ENCODE peak calls at places on chromosomes 6 and 20, in nine cellular contexts. L is sigmoid colon; E is A549; Y is naive thymus-derived CD4-positive, alpha-beta T cell; D is fibroblast of pulmonary artery; Z is HFF-Myc; K is GM12865; J is CD8-positive, alpha-beta memory T cell; I is fibroblast of lung. G is an unnamed sample.

GRCh38 chr6:36818741-36819140 is 20.5 kb downstream of the CPNE5 start:
- DNase-seq in L (no peak), E (no peak), Y (no peak), D (no peak), Z (no peak), K (no peak), J (no peak), I (no peak), G (no peak)

GRCh38 chr6:110537208-110538123 is 61.1 kb upstream of the SLC22A16 start:
- DNase-seq in L (no peak), E (peak; percentile 70), Y (no peak), D (peak; percentile 98), Z (peak; percentile 84), K (no peak), J (no peak), I (peak; percentile 96), G (peak; percentile 93)

GRCh38 chr6:134098276-134098675 is 45.9 kb upstream of the SLC2A12 start:
- DNase-seq in L (no peak), E (no peak), Y (no peak), D (no peak), Z (no peak), K (no peak), J (no peak), I (no peak), G (no peak)

GRCh38 chr6:52089758-52090348 is 2.4 kb upstream of the PKHD1 start:
- DNase-seq in L (no peak), E (no peak), Y (no peak), D (no peak), Z (no peak), K (no peak), J (no peak), I (no peak), G (no peak)

GRCh38 chr20:3084283-3084985 is at the start of gene AVP:
- DNase-seq in L (no peak), E (no peak), Y (no peak), D (no peak), Z (no peak), K (no peak), J (no peak), I (no peak), G (no peak)

GRCh38 chr6:133201231-133201630 is 39.9 kb upstream of the EYA4 start:
- DNase-seq in L (no peak), E (no peak), Y (no peak), D (no peak), Z (no peak), K (no peak), J (no peak), I (no peak), G (no peak)

GRCh38 chr20:51121901-51122412 is 99.0 kb upstream of the KCNG1 start:
- DNase-seq in L (peak; percentile 34), E (peak; percentile 43), Y (no peak), D (no peak), Z (no peak), K (no peak), J (no peak), I (peak; percentile 29), G (peak; percentile 27)

GRCh38 chr6:109787312-109787711 is 96.2 kb downstream of the FIG4 start:
- DNase-seq in L (no peak), E (no peak), Y (no peak), D (no peak), Z (no peak), K (no peak), J (no peak), I (no peak), G (no peak)

GRCh38 chr20:49573900-49574416 is 6.0 kb upstream of the PTGIS start:
- DNase-seq in L (peak; percentile 73), E (no peak), Y (no peak), D (no peak), Z (no peak), K (no peak), J (no peak), I (peak; percentile 90), G (no peak)

GRCh38 chr20:23341073-23341472 is 9.5 kb upstream of the NXT1 start:
- DNase-seq in L (no peak), E (no peak), Y (no peak), D (no peak), Z (no peak), K (peak; percentile 62), J (no peak), I (no peak), G (no peak)

GRCh38 chr6:13383280-13384163 is 55.2 kb upstream of the TBC1D7 start:
- DNase-seq in L (no peak), E (peak; percentile 29), Y (no peak), D (peak; percentile 76), Z (no peak), K (peak; percentile 89), J (peak; percentile 52), I (peak; percentile 48), G (no peak)

GRCh38 chr20:13430346-13431002 is 208.3 kb downstream of the TASP1 start:
- DNase-seq in L (no peak), E (peak; percentile 35), Y (no peak), D (no peak), Z (no peak), K (peak; percentile 60), J (no peak), I (peak; percentile 85), G (no peak)

GRCh38 chr6:137283940-137284910 is 65.0 kb upstream of the IFNGR1 start:
- DNase-seq in L (no peak), E (no peak), Y (no peak), D (no peak), Z (no peak), K (peak; percentile 84), J (no peak), I (no peak), G (no peak)

GRCh38 chr6:10968776-10969175 is 75.3 kb downstream of the ELOVL2 start:
- DNase-seq in L (no peak), E (no peak), Y (no peak), D (peak; percentile 56), Z (no peak), K (no peak), J (no peak), I (peak; percentile 92), G (peak; percentile 31)
- H3K4me3 ChIP-seq in L (no peak overlapping the region), E (no peak overlapping the region), Y (no peak overlapping the region), D (no peak overlapping the region), Z (no peak overlapping the region), K (no peak overlapping the region), J (no peak overlapping the region), I (no peak overlapping the region), G (no peak overlapping the region)

DNA sequence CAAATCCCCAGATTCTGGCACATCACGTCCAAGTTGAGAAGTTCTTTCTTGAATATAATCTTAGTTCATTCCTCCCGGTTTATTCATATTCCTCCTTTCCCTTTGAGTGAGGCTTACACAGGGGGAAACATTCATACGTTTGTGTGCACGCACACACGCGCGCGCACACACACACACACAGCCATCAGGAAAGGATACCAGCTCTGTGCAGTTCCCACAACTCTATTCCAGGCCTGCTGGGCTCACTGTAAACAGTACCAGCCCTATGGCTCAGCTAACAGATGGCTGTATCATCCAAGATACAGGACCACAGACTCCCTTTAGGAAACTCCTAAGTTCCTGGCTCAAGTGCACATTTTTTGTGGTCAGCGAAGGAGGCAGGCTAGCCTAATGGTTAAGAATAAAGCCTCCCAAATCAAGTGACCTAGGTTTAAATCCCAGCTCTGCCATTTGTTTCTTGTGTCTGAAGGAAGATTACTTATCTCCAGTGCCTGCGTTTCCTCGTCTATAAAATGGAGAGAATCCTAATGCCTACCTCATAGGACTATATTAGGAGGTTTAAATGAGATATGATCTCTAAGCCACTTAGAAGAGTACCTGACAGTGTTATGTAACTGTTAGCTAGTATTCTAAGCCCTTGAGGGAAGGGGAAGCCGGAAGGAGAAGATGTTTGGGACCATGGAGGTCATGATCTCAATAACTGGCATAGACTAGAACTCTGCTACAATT is 3.7 kb upstream of the TAF8 start:
- DNase-seq in L (peak; percentile 61), E (no peak), Y (no peak), D (peak; percentile 77), Z (no peak), K (no peak), J (no peak), I (peak; percentile 55), G (peak; percentile 53)
- H3K4me3 ChIP-seq in L (peak overlapping the region; percentile 78), E (no peak overlapping the region), Y (peak overlapping the region; percentile 98), D (peak overlapping the region; percentile 93), Z (no peak overlapping the region), K (no peak overlapping the region), J (peak overlapping the region; percentile 79), I (peak overlapping the region; percentile 4), G (peak overlapping the region; percentile 71)

GRCh38 chr6:43091020-43091419 is 14.9 kb downstream of the PTK7 start:
- DNase-seq in L (no peak), E (no peak), Y (no peak), D (no peak), Z (no peak), K (no peak), J (no peak), I (no peak), G (no peak)
- H3K4me3 ChIP-seq in L (no peak overlapping the region), E (no peak overlapping the region), Y (no peak overlapping the region), D (no peak overlapping the region), Z (no peak overlapping the region), K (no peak overlapping the region), J (no peak overlapping the region), I (no peak overlapping the region), G (no peak overlapping the region)

GRCh38 chr20:47347661-47348462 is 8.6 kb downstream of the ZMYND8 start:
- DNase-seq in L (no peak), E (no peak), Y (no peak), D (no peak), Z (no peak), K (no peak), J (no peak), I (no peak), G (no peak)

GRCh38 chr20:47348539-47349142 is 7.9 kb downstream of the ZMYND8 start:
- DNase-seq in L (no peak), E (no peak), Y (no peak), D (peak; percentile 49), Z (no peak), K (no peak), J (no peak), I (peak; percentile 73), G (no peak)

GRCh38 chr20:47350691-47351545 is 5.6 kb downstream of the ZMYND8 start:
- DNase-seq in L (no peak), E (no peak), Y (no peak), D (no peak), Z (no peak), K (no peak), J (no peak), I (no peak), G (no peak)

GRCh38 chr20:47350181-47350550 is 6.3 kb downstream of the ZMYND8 start:
- DNase-seq in L (no peak), E (no peak), Y (peak; percentile 38), D (no peak), Z (no peak), K (peak; percentile 54), J (peak; percentile 38), I (no peak), G (no peak)

DNA sequence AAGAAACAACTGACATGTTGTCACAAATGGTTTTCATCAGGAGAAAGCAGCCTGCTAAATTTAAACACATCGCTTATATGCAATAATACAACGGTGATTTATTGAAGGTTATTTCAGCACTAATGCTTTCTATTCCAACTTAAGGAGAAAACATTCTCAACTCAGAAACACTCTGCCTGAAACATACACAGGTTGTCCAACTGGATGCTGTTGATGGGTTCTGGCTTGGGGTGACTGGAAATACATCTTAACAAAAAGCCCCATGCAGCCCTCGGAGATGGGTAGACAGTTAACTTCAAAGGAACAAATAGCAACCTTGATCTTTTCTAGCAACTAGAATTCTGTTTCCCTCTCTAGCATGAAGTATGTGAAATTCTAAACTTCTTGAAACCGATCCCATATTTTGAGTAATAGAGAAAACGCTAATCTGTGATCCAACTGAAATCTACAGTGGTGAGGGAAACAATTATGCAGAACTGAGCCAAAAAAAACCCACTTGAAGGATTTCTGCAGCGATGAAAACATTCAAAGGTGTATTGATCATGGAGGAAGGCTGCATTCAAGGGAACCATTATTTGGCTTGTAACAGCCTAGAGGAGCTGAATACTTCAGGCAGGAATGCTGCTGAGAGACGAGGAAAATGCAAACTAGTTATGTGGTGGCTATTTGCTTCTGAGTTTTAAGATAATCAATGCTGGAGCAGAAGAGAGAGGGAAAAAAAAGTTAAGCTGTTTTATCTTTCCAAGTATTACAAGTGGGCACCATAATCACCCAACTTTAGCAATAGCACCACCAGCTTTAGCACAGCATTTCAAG is 6.9 kb downstream of the ZMYND8 start:
- DNase-seq in L (no peak), E (no peak), Y (no peak), D (peak; percentile 52), Z (no peak), K (no peak), J (no peak), I (peak; percentile 93), G (no peak)
- H3K4me3 ChIP-seq in L (no peak overlapping the region), E (no peak overlapping the region), Y (no peak overlapping the region), D (peak overlapping the region; percentile 63), Z (peak overlapping the region; percentile 8), K (peak overlapping the region; percentile 67), J (peak overlapping the region; percentile 9), I (peak overlapping the region; percentile 1), G (no peak overlapping the region)